ENCODE peak calls at places on chromosomes 13 and 19, in seven cellular contexts. A is hypothalamus; L is activated T-cell treated with anti-CD3 and anti-CD28 coated beads for 1 hour; J is activated CD4-positive, CD25-positive, alpha-beta regulatory T cell; C is T-helper 2 cell; N is NCI-H187 treated with DMSO at 0.1 percent for 48 hours; R is memory B cell. Y is an unnamed sample.

GRCh38 chr19:19280561-19280960 is 7.5 kb upstream of the TM6SF2 start:
- DNase-seq in A (no peak), L (no peak), J (no peak), C (no peak), N (no peak), R (no peak), Y (peak; percentile 30)

GRCh38 chr19:47372603-47373002 is 23.5 kb downstream of the DHX34 start:
- DNase-seq in A (no peak), L (no peak), J (no peak), C (no peak), N (no peak), R (no peak), Y (no peak)

GRCh38 chr13:83621765-83622421 is 260.4 kb downstream of the SLITRK1 start:
- DNase-seq in A (no peak), L (no peak), J (no peak), C (no peak), N (no peak), R (no peak), Y (no peak)

GRCh38 chr13:77810430-77810829 is 108.2 kb downstream of the EDNRB start:
- DNase-seq in A (no peak), L (no peak), J (no peak), C (no peak), N (no peak), R (no peak), Y (no peak)

GRCh38 chr13:54356849-54357248 is 1328.2 kb downstream of the OLFM4 start:
- DNase-seq in A (no peak), L (no peak), J (no peak), C (no peak), N (no peak), R (no peak), Y (no peak)

GRCh38 chr19:52296400-52296772 is 583 bp upstream of the ZNF480 start:
- DNase-seq in A (no peak), L (no peak), J (no peak), C (no peak), N (no peak), R (no peak), Y (no peak)

GRCh38 chr19:15087182-15087581 is 5.2 kb downstream of the OR1I1 start:
- DNase-seq in A (no peak), L (no peak), J (no peak), C (no peak), N (no peak), R (no peak), Y (no peak)

GRCh38 chr19:31955884-31956283 is 389.5 kb upstream of the ZNF507 start:
- DNase-seq in A (no peak), L (no peak), J (no peak), C (no peak), N (no peak), R (no peak), Y (no peak)

GRCh38 chr19:45632468-45633196 is 6.6 kb downstream of the EML2 start:
- DNase-seq in A (no peak), L (no peak), J (no peak), C (peak; percentile 17), N (peak; percentile 17), R (peak; percentile 30), Y (no peak)

GRCh38 chr13:108924154-108924940 is 294.9 kb downstream of the MYO16 start:
- DNase-seq in A (no peak), L (no peak), J (no peak), C (no peak), N (no peak), R (no peak), Y (no peak)

GRCh38 chr19:4550018-4550417 is 9.5 kb downstream of the SEMA6B start:
- DNase-seq in A (no peak), L (no peak), J (no peak), C (no peak), N (no peak), R (no peak), Y (no peak)

GRCh38 chr13:27820524-27821482 is 28.5 kb downstream of the GSX1 start:
- DNase-seq in A (no peak), L (no peak), J (no peak), C (no peak), N (no peak), R (no peak), Y (no peak)

GRCh38 chr19:6402834-6403608 is 10.1 kb upstream of the GTF2F1 start:
- DNase-seq in A (peak; percentile 28), L (no peak), J (no peak), C (no peak), N (no peak), R (no peak), Y (peak; percentile 85)

GRCh38 chr19:39679791-39680168 is 24.1 kb downstream of the LGALS16 start:
- DNase-seq in A (no peak), L (no peak), J (no peak), C (no peak), N (no peak), R (no peak), Y (no peak)

GRCh38 chr13:32471187-32471922 is 43.4 kb upstream of the N4BP2L1 start:
- DNase-seq in A (no peak), L (no peak), J (no peak), C (no peak), N (no peak), R (no peak), Y (peak; percentile 72)

GRCh38 chr19:56110515-56111448 is 10.3 kb downstream of the ZNF787 start:
- DNase-seq in A (no peak), L (no peak), J (no peak), C (no peak), N (no peak), R (no peak), Y (no peak)

GRCh38 chr13:50403311-50403710 is 388.1 kb downstream of the KCNRG start:
- DNase-seq in A (no peak), L (no peak), J (no peak), C (no peak), N (peak; percentile 19), R (no peak), Y (no peak)

GRCh38 chr19:33071887-33072286 is 7.2 kb upstream of the RHPN2 start:
- DNase-seq in A (no peak), L (no peak), J (no peak), C (no peak), N (no peak), R (no peak), Y (no peak)

GRCh38 chr19:34834513-34834912 is 61.5 kb upstream of the ZNF599 start:
- DNase-seq in A (no peak), L (no peak), J (no peak), C (no peak), N (no peak), R (no peak), Y (no peak)

GRCh38 chr19:33292595-33293254 is 9.6 kb downstream of the CEBPA start:
- DNase-seq in A (no peak), L (no peak), J (no peak), C (no peak), N (no peak), R (no peak), Y (no peak)

GRCh38 chr13:24264976-24265375 is 44.4 kb upstream of the C1QTNF9 start:
- DNase-seq in A (no peak), L (peak; percentile 66), J (peak; percentile 68), C (peak; percentile 77), N (no peak), R (no peak), Y (no peak)

GRCh38 chr13:19845758-19846157 is 17.7 kb downstream of the ZMYM5 start:
- DNase-seq in A (no peak), L (no peak), J (no peak), C (no peak), N (no peak), R (no peak), Y (no peak)

GRCh38 chr13:109010912-109011311 is 381.5 kb downstream of the MYO16 start:
- DNase-seq in A (no peak), L (no peak), J (no peak), C (no peak), N (no peak), R (no peak), Y (no peak)

GRCh38 chr13:37656247-37656940 is 57.8 kb upstream of the POSTN start:
- DNase-seq in A (no peak), L (no peak), J (no peak), C (no peak), N (no peak), R (no peak), Y (no peak)

GRCh38 chr13:67632590-67632989 is 402.5 kb upstream of the PCDH9 start:
- DNase-seq in A (no peak), L (no peak), J (no peak), C (no peak), N (no peak), R (no peak), Y (no peak)

GRCh38 chr19:50377517-50377916 is 1.3 kb downstream of the NR1H2 start:
- DNase-seq in A (no peak), L (no peak), J (no peak), C (no peak), N (no peak), R (no peak), Y (no peak)

GRCh38 chr19:43470288-43470687 is 4.9 kb upstream of the LYPD3 start:
- DNase-seq in A (no peak), L (peak; percentile 37), J (no peak), C (peak; percentile 41), N (no peak), R (no peak), Y (no peak)

GRCh38 chr19:47445527-47445926 is 26.2 kb downstream of the SLC8A2 start:
- DNase-seq in A (no peak), L (no peak), J (no peak), C (no peak), N (no peak), R (no peak), Y (no peak)

GRCh38 chr13:113607477-113608245 is 23.1 kb downstream of the TFDP1 start:
- DNase-seq in A (no peak), L (no peak), J (no peak), C (no peak), N (no peak), R (no peak), Y (no peak)

GRCh38 chr19:58218899-58219298 is 9.8 kb upstream of the ZNF544 start:
- DNase-seq in A (no peak), L (no peak), J (no peak), C (peak; percentile 15), N (no peak), R (no peak), Y (no peak)

GRCh38 chr19:4095488-4095844 is 28.5 kb downstream of the MAP2K2 start:
- DNase-seq in A (no peak), L (no peak), J (no peak), C (no peak), N (no peak), R (no peak), Y (no peak)

GRCh38 chr13:36212789-36213188 is 1.6 kb downstream of the SOHLH2 start:
- DNase-seq in A (no peak), L (no peak), J (no peak), C (no peak), N (no peak), R (no peak), Y (no peak)

GRCh38 chr19:40803857-40804782 is 5.1 kb downstream of the EGLN2 start:
- DNase-seq in A (no peak), L (peak; percentile 52), J (peak; percentile 58), C (peak; percentile 61), N (no peak), R (peak; percentile 58), Y (no peak)

GRCh38 chr19:42400404-42400803 is 10.3 kb upstream of the CNFN start:
- DNase-seq in A (no peak), L (no peak), J (no peak), C (no peak), N (no peak), R (no peak), Y (no peak)

GRCh38 chr13:113050856-113051431 is 54.6 kb upstream of the F7 start:
- DNase-seq in A (no peak), L (no peak), J (no peak), C (no peak), N (no peak), R (no peak), Y (no peak)